ENCODE peak calls at places on chromosome 5, in seven cellular contexts. One of them, this sample, is unnamed.

GRCh38 chr5:156474251-156474650 is 147.3 kb downstream of the SGCD start:
- DNase-seq in uterus: peak; percentile 18
- DNase-seq in brain microvascular endothelial cell: peak; percentile 7
- DNase-seq in heart right ventricle: peak; percentile 54
- DNase-seq in PC-3: no peak
- DNase-seq in K562: no peak
- DNase-seq in H9: no peak
- DNase-seq in this sample: peak; percentile 50

GRCh38 chr5:156681276-156681675 is 168.8 kb upstream of the PPP1R2B start:
- DNase-seq in uterus: no peak
- DNase-seq in brain microvascular endothelial cell: no peak
- DNase-seq in heart right ventricle: no peak
- DNase-seq in PC-3: no peak
- DNase-seq in K562: no peak
- DNase-seq in H9: no peak
- DNase-seq in this sample: no peak

GRCh38 chr5:80184235-80185023 is 71.4 kb downstream of the SERINC5 start:
- DNase-seq in uterus: no peak
- DNase-seq in brain microvascular endothelial cell: no peak
- DNase-seq in heart right ventricle: no peak
- DNase-seq in PC-3: peak; percentile 67
- DNase-seq in K562: peak; percentile 15
- DNase-seq in H9: peak; percentile 80
- DNase-seq in this sample: no peak

GRCh38 chr5:146394486-146394885 is 52.6 kb upstream of the TCERG1 start:
- DNase-seq in uterus: no peak
- DNase-seq in brain microvascular endothelial cell: no peak
- DNase-seq in heart right ventricle: no peak
- DNase-seq in PC-3: no peak
- DNase-seq in K562: no peak
- DNase-seq in H9: no peak
- DNase-seq in this sample: no peak

GRCh38 chr5:55847837-55848236 is 3.3 kb upstream of the IL31RA start:
- DNase-seq in uterus: no peak
- DNase-seq in brain microvascular endothelial cell: no peak
- DNase-seq in heart right ventricle: no peak
- DNase-seq in PC-3: no peak
- DNase-seq in K562: no peak
- DNase-seq in H9: no peak
- DNase-seq in this sample: no peak

GRCh38 chr5:40383719-40384651 is 295.7 kb upstream of the PTGER4 start:
- DNase-seq in uterus: no peak
- DNase-seq in brain microvascular endothelial cell: peak; percentile 82
- DNase-seq in heart right ventricle: no peak
- DNase-seq in PC-3: peak; percentile 92
- DNase-seq in K562: no peak
- DNase-seq in H9: no peak
- DNase-seq in this sample: no peak

GRCh38 chr5:179731791-179732411 is 721 bp upstream of the MAML1 start:
- DNase-seq in uterus: peak; percentile 29
- DNase-seq in brain microvascular endothelial cell: no peak
- DNase-seq in heart right ventricle: peak; percentile 11
- DNase-seq in PC-3: peak; percentile 55
- DNase-seq in K562: peak; percentile 62
- DNase-seq in H9: peak; percentile 36
- DNase-seq in this sample: peak; percentile 62

GRCh38 chr5:139636975-139637408 is 11.2 kb upstream of the CXXC5 start:
- DNase-seq in uterus: no peak
- DNase-seq in brain microvascular endothelial cell: no peak
- DNase-seq in heart right ventricle: no peak
- DNase-seq in PC-3: peak; percentile 42
- DNase-seq in K562: peak; percentile 70
- DNase-seq in H9: no peak
- DNase-seq in this sample: no peak

GRCh38 chr5:150206780-150207115 is 16.9 kb downstream of the SLC6A7 start:
- DNase-seq in uterus: no peak
- DNase-seq in brain microvascular endothelial cell: no peak
- DNase-seq in heart right ventricle: no peak
- DNase-seq in PC-3: no peak
- DNase-seq in K562: no peak
- DNase-seq in H9: no peak
- DNase-seq in this sample: no peak

DNA sequence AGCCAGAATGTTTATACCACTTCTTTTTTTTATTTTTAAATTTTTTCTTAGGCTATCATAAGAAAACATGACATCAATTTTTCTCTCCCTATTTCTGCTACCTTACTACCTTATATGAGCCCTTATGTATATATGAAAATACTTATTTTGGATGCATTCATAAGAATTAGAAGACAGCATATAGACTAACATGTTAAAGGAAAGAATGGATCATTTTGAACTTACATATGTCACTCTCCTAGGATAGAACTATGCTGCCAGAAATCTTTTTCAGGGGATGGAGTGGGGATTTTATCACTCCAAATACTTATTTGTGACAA is 51.8 kb downstream of the SNX24 start:
- DNase-seq in uterus: no peak
- DNase-seq in brain microvascular endothelial cell: no peak
- DNase-seq in heart right ventricle: no peak
- DNase-seq in PC-3: no peak
- DNase-seq in K562: no peak
- DNase-seq in H9: no peak
- DNase-seq in this sample: no peak
- TF ChIP-seq CTCF in uterus: no peak
- TF ChIP-seq CTCF in brain microvascular endothelial cell: no peak
- TF ChIP-seq CTCF in heart right ventricle: no peak
- TF ChIP-seq CTCF in PC-3: no peak
- TF ChIP-seq CTCF in K562: no peak
- TF ChIP-seq CTCF in H9: no peak
- TF ChIP-seq CTCF in this sample: no peak

GRCh38 chr5:122150128-122150685 is 20.9 kb downstream of the ZNF474 start:
- DNase-seq in uterus: no peak
- DNase-seq in brain microvascular endothelial cell: peak; percentile 67
- DNase-seq in heart right ventricle: no peak
- DNase-seq in PC-3: no peak
- DNase-seq in K562: no peak
- DNase-seq in H9: no peak
- DNase-seq in this sample: no peak

GRCh38 chr5:122153230-122153629 is 23.9 kb downstream of the ZNF474 start:
- DNase-seq in uterus: no peak
- DNase-seq in brain microvascular endothelial cell: no peak
- DNase-seq in heart right ventricle: no peak
- DNase-seq in PC-3: peak; percentile 71
- DNase-seq in K562: no peak
- DNase-seq in H9: no peak
- DNase-seq in this sample: no peak

GRCh38 chr5:122152266-122152900 is 23.0 kb downstream of the ZNF474 start:
- DNase-seq in uterus: no peak
- DNase-seq in brain microvascular endothelial cell: no peak
- DNase-seq in heart right ventricle: no peak
- DNase-seq in PC-3: no peak
- DNase-seq in K562: no peak
- DNase-seq in H9: no peak
- DNase-seq in this sample: no peak

GRCh38 chr5:122149691-122150090 is 20.3 kb downstream of the ZNF474 start:
- DNase-seq in uterus: no peak
- DNase-seq in brain microvascular endothelial cell: no peak
- DNase-seq in heart right ventricle: no peak
- DNase-seq in PC-3: no peak
- DNase-seq in K562: peak; percentile 51
- DNase-seq in H9: no peak
- DNase-seq in this sample: no peak

GRCh38 chr5:122151640-122152039 is 22.3 kb downstream of the ZNF474 start:
- DNase-seq in uterus: no peak
- DNase-seq in brain microvascular endothelial cell: peak; percentile 92
- DNase-seq in heart right ventricle: no peak
- DNase-seq in PC-3: peak; percentile 40
- DNase-seq in K562: no peak
- DNase-seq in H9: no peak
- DNase-seq in this sample: no peak
- H3K27ac ChIP-seq in uterus: no peak overlapping the region
- H3K27ac ChIP-seq in brain microvascular endothelial cell: peak overlapping the region; percentile 76
- H3K27ac ChIP-seq in heart right ventricle: no peak overlapping the region
- H3K27ac ChIP-seq in PC-3: no peak overlapping the region
- H3K27ac ChIP-seq in K562: no peak overlapping the region
- H3K27ac ChIP-seq in H9: no peak overlapping the region
- H3K27ac ChIP-seq in this sample: no peak overlapping the region

GRCh38 chr5:151461312-151461711 is 13.9 kb downstream of the SLC36A1 start:
- DNase-seq in uterus: no peak
- DNase-seq in brain microvascular endothelial cell: no peak
- DNase-seq in heart right ventricle: no peak
- DNase-seq in PC-3: no peak
- DNase-seq in K562: no peak
- DNase-seq in H9: no peak
- DNase-seq in this sample: no peak
- TF ChIP-seq CTCF in uterus: no peak
- TF ChIP-seq CTCF in brain microvascular endothelial cell: no peak
- TF ChIP-seq CTCF in heart right ventricle: no peak
- TF ChIP-seq CTCF in PC-3: no peak
- TF ChIP-seq CTCF in K562: no peak
- TF ChIP-seq CTCF in H9: no peak
- TF ChIP-seq CTCF in this sample: no peak

GRCh38 chr5:61632064-61632463 is 300.0 kb downstream of the ZSWIM6 start:
- DNase-seq in uterus: no peak
- DNase-seq in brain microvascular endothelial cell: no peak
- DNase-seq in heart right ventricle: no peak
- DNase-seq in PC-3: no peak
- DNase-seq in K562: no peak
- DNase-seq in H9: no peak
- DNase-seq in this sample: no peak
- H3K27ac ChIP-seq in uterus: no peak overlapping the region
- H3K27ac ChIP-seq in brain microvascular endothelial cell: no peak overlapping the region
- H3K27ac ChIP-seq in heart right ventricle: peak overlapping the region; percentile 53
- H3K27ac ChIP-seq in PC-3: no peak overlapping the region
- H3K27ac ChIP-seq in K562: no peak overlapping the region
- H3K27ac ChIP-seq in H9: no peak overlapping the region
- H3K27ac ChIP-seq in this sample: no peak overlapping the region

GRCh38 chr5:110618941-110619340 is 107.5 kb downstream of the TMEM232 start:
- DNase-seq in uterus: no peak
- DNase-seq in brain microvascular endothelial cell: no peak
- DNase-seq in heart right ventricle: no peak
- DNase-seq in PC-3: no peak
- DNase-seq in K562: no peak
- DNase-seq in H9: no peak
- DNase-seq in this sample: no peak
- TF ChIP-seq CTCF in uterus: no peak
- TF ChIP-seq CTCF in brain microvascular endothelial cell: no peak
- TF ChIP-seq CTCF in heart right ventricle: no peak
- TF ChIP-seq CTCF in PC-3: no peak
- TF ChIP-seq CTCF in K562: no peak
- TF ChIP-seq CTCF in H9: no peak
- TF ChIP-seq CTCF in this sample: no peak

GRCh38 chr5:169811023-169811422 is 169.3 kb downstream of the INSYN2B start:
- DNase-seq in uterus: no peak
- DNase-seq in brain microvascular endothelial cell: no peak
- DNase-seq in heart right ventricle: no peak
- DNase-seq in PC-3: no peak
- DNase-seq in K562: no peak
- DNase-seq in H9: no peak
- DNase-seq in this sample: no peak

GRCh38 chr5:169814045-169814444 is 166.2 kb downstream of the INSYN2B start:
- DNase-seq in uterus: no peak
- DNase-seq in brain microvascular endothelial cell: no peak
- DNase-seq in heart right ventricle: no peak
- DNase-seq in PC-3: no peak
- DNase-seq in K562: no peak
- DNase-seq in H9: no peak
- DNase-seq in this sample: no peak

GRCh38 chr5:169811680-169812079 is 168.6 kb downstream of the INSYN2B start:
- DNase-seq in uterus: no peak
- DNase-seq in brain microvascular endothelial cell: no peak
- DNase-seq in heart right ventricle: no peak
- DNase-seq in PC-3: no peak
- DNase-seq in K562: no peak
- DNase-seq in H9: no peak
- DNase-seq in this sample: no peak

GRCh38 chr5:169812786-169813185 is 167.5 kb downstream of the INSYN2B start:
- DNase-seq in uterus: no peak
- DNase-seq in brain microvascular endothelial cell: no peak
- DNase-seq in heart right ventricle: no peak
- DNase-seq in PC-3: no peak
- DNase-seq in K562: no peak
- DNase-seq in H9: peak; percentile 66
- DNase-seq in this sample: no peak

GRCh38 chr5:169814522-169814921 is 165.8 kb downstream of the INSYN2B start:
- DNase-seq in uterus: no peak
- DNase-seq in brain microvascular endothelial cell: no peak
- DNase-seq in heart right ventricle: no peak
- DNase-seq in PC-3: no peak
- DNase-seq in K562: no peak
- DNase-seq in H9: no peak
- DNase-seq in this sample: no peak
- H3K27ac ChIP-seq in uterus: no peak overlapping the region
- H3K27ac ChIP-seq in brain microvascular endothelial cell: no peak overlapping the region
- H3K27ac ChIP-seq in heart right ventricle: no peak overlapping the region
- H3K27ac ChIP-seq in PC-3: no peak overlapping the region
- H3K27ac ChIP-seq in K562: no peak overlapping the region
- H3K27ac ChIP-seq in H9: no peak overlapping the region
- H3K27ac ChIP-seq in this sample: no peak overlapping the region

GRCh38 chr5:109589983-109590382 is 99.7 kb upstream of the MAN2A1 start:
- DNase-seq in uterus: no peak
- DNase-seq in brain microvascular endothelial cell: peak; percentile 2
- DNase-seq in heart right ventricle: no peak
- DNase-seq in PC-3: peak; percentile 1
- DNase-seq in K562: no peak
- DNase-seq in H9: no peak
- DNase-seq in this sample: no peak
- TF ChIP-seq CTCF in uterus: no peak
- TF ChIP-seq CTCF in brain microvascular endothelial cell: no peak
- TF ChIP-seq CTCF in heart right ventricle: no peak
- TF ChIP-seq CTCF in PC-3: no peak
- TF ChIP-seq CTCF in K562: no peak
- TF ChIP-seq CTCF in H9: peak; percentile 25
- TF ChIP-seq CTCF in this sample: no peak

This sample was measured in psoas muscle.